ENCODE peak calls at places on chromosomes 11 and 22, in eight cellular contexts. One of them, this sample, is unnamed.

GRCh38 chr11:108788565-108789199 is 123.8 kb downstream of the DDX10 start:
- DNase-seq in GM06990: peak; percentile 13
- DNase-seq in ovary: no peak
- DNase-seq in GM20000: peak; percentile 11
- DNase-seq in kidney: no peak
- DNase-seq in GM12865: peak; percentile 38
- DNase-seq in GM10248: peak; percentile 24
- DNase-seq in astrocyte of the spinal cord: peak; percentile 50
- DNase-seq in this sample: no peak

GRCh38 chr11:11996321-11997174 is 11.9 kb downstream of the DKK3 start:
- DNase-seq in GM06990: no peak
- DNase-seq in ovary: no peak
- DNase-seq in GM20000: no peak
- DNase-seq in kidney: no peak
- DNase-seq in GM12865: no peak
- DNase-seq in GM10248: no peak
- DNase-seq in astrocyte of the spinal cord: no peak
- DNase-seq in this sample: no peak

GRCh38 chr11:124869856-124870387 is 4.7 kb downstream of the ROBO3 start:
- DNase-seq in GM06990: no peak
- DNase-seq in ovary: no peak
- DNase-seq in GM20000: no peak
- DNase-seq in kidney: peak; percentile 54
- DNase-seq in GM12865: no peak
- DNase-seq in GM10248: no peak
- DNase-seq in astrocyte of the spinal cord: no peak
- DNase-seq in this sample: no peak

GRCh38 chr11:87879118-87879517 is 296.1 kb downstream of the RAB38 start:
- DNase-seq in GM06990: no peak
- DNase-seq in ovary: no peak
- DNase-seq in GM20000: no peak
- DNase-seq in kidney: no peak
- DNase-seq in GM12865: no peak
- DNase-seq in GM10248: no peak
- DNase-seq in astrocyte of the spinal cord: no peak
- DNase-seq in this sample: no peak

GRCh38 chr22:33923660-33924246 is 3.5 kb upstream of the LARGE1 start:
- DNase-seq in GM06990: no peak
- DNase-seq in ovary: peak; percentile 68
- DNase-seq in GM20000: peak; percentile 69
- DNase-seq in kidney: no peak
- DNase-seq in GM12865: peak; percentile 87
- DNase-seq in GM10248: peak; percentile 55
- DNase-seq in astrocyte of the spinal cord: peak; percentile 61
- DNase-seq in this sample: peak; percentile 69

GRCh38 chr22:44191036-44191454 is 10.3 kb downstream of the PARVG start:
- DNase-seq in GM06990: peak; percentile 69
- DNase-seq in ovary: no peak
- DNase-seq in GM20000: peak; percentile 57
- DNase-seq in kidney: peak; percentile 33
- DNase-seq in GM12865: peak; percentile 57
- DNase-seq in GM10248: peak; percentile 63
- DNase-seq in astrocyte of the spinal cord: no peak
- DNase-seq in this sample: peak; percentile 72

GRCh38 chr11:17883946-17884345 is 128.9 kb downstream of the SERGEF start:
- DNase-seq in GM06990: no peak
- DNase-seq in ovary: no peak
- DNase-seq in GM20000: no peak
- DNase-seq in kidney: peak; percentile 66
- DNase-seq in GM12865: no peak
- DNase-seq in GM10248: no peak
- DNase-seq in astrocyte of the spinal cord: no peak
- DNase-seq in this sample: no peak

GRCh38 chr11:14549891-14550290 is 29.7 kb upstream of the PSMA1 start:
- DNase-seq in GM06990: no peak
- DNase-seq in ovary: no peak
- DNase-seq in GM20000: no peak
- DNase-seq in kidney: no peak
- DNase-seq in GM12865: no peak
- DNase-seq in GM10248: no peak
- DNase-seq in astrocyte of the spinal cord: no peak
- DNase-seq in this sample: no peak

GRCh38 chr11:67561971-67562560 is 21.5 kb upstream of the GSTP1 start:
- DNase-seq in GM06990: peak; percentile 66
- DNase-seq in ovary: no peak
- DNase-seq in GM20000: peak; percentile 76
- DNase-seq in kidney: no peak
- DNase-seq in GM12865: peak; percentile 88
- DNase-seq in GM10248: peak; percentile 77
- DNase-seq in astrocyte of the spinal cord: no peak
- DNase-seq in this sample: peak; percentile 79

GRCh38 chr11:18731949-18732821 is 6.2 kb upstream of the IGSF22 start:
- DNase-seq in GM06990: no peak
- DNase-seq in ovary: peak; percentile 73
- DNase-seq in GM20000: peak; percentile 83
- DNase-seq in kidney: no peak
- DNase-seq in GM12865: peak; percentile 62
- DNase-seq in GM10248: peak; percentile 75
- DNase-seq in astrocyte of the spinal cord: peak; percentile 37
- DNase-seq in this sample: peak; percentile 79

GRCh38 chr11:110565344-110565684 is 135.6 kb downstream of the FDX1 start:
- DNase-seq in GM06990: no peak
- DNase-seq in ovary: no peak
- DNase-seq in GM20000: no peak
- DNase-seq in kidney: no peak
- DNase-seq in GM12865: no peak
- DNase-seq in GM10248: no peak
- DNase-seq in astrocyte of the spinal cord: peak; percentile 6
- DNase-seq in this sample: no peak

GRCh38 chr22:23193882-23194281 is 13.6 kb downstream of the BCR start:
- DNase-seq in GM06990: no peak
- DNase-seq in ovary: no peak
- DNase-seq in GM20000: no peak
- DNase-seq in kidney: peak; percentile 57
- DNase-seq in GM12865: no peak
- DNase-seq in GM10248: no peak
- DNase-seq in astrocyte of the spinal cord: no peak
- DNase-seq in this sample: no peak

GRCh38 chr11:57323503-57324153 is 1.1 kb downstream of the TNKS1BP1 start:
- DNase-seq in GM06990: no peak
- DNase-seq in ovary: no peak
- DNase-seq in GM20000: no peak
- DNase-seq in kidney: no peak
- DNase-seq in GM12865: no peak
- DNase-seq in GM10248: no peak
- DNase-seq in astrocyte of the spinal cord: peak; percentile 29
- DNase-seq in this sample: no peak

GRCh38 chr11:77407613-77408012 is 66.3 kb downstream of the PAK1 start:
- DNase-seq in GM06990: no peak
- DNase-seq in ovary: no peak
- DNase-seq in GM20000: no peak
- DNase-seq in kidney: no peak
- DNase-seq in GM12865: no peak
- DNase-seq in GM10248: no peak
- DNase-seq in astrocyte of the spinal cord: peak; percentile 88
- DNase-seq in this sample: no peak

GRCh38 chr11:134041791-134042696 is 26.8 kb upstream of the JAM3 start:
- DNase-seq in GM06990: no peak
- DNase-seq in ovary: no peak
- DNase-seq in GM20000: no peak
- DNase-seq in kidney: peak; percentile 12
- DNase-seq in GM12865: no peak
- DNase-seq in GM10248: no peak
- DNase-seq in astrocyte of the spinal cord: no peak
- DNase-seq in this sample: no peak

GRCh38 chr11:131671764-131672163 is 301.3 kb downstream of the NTM start:
- DNase-seq in GM06990: no peak
- DNase-seq in ovary: no peak
- DNase-seq in GM20000: no peak
- DNase-seq in kidney: no peak
- DNase-seq in GM12865: no peak
- DNase-seq in GM10248: no peak
- DNase-seq in astrocyte of the spinal cord: no peak
- DNase-seq in this sample: no peak

GRCh38 chr11:93841446-93841845 is 9.0 kb downstream of the VSTM5 start:
- DNase-seq in GM06990: no peak
- DNase-seq in ovary: no peak
- DNase-seq in GM20000: no peak
- DNase-seq in kidney: no peak
- DNase-seq in GM12865: no peak
- DNase-seq in GM10248: no peak
- DNase-seq in astrocyte of the spinal cord: no peak
- DNase-seq in this sample: no peak

GRCh38 chr22:24153353-24153752 is 27.9 kb upstream of the SUSD2 start:
- DNase-seq in GM06990: no peak
- DNase-seq in ovary: no peak
- DNase-seq in GM20000: no peak
- DNase-seq in kidney: no peak
- DNase-seq in GM12865: peak; percentile 24
- DNase-seq in GM10248: no peak
- DNase-seq in astrocyte of the spinal cord: no peak
- DNase-seq in this sample: no peak

GRCh38 chr22:43990044-43990443 is 34.1 kb upstream of the PARVB start:
- DNase-seq in GM06990: no peak
- DNase-seq in ovary: no peak
- DNase-seq in GM20000: no peak
- DNase-seq in kidney: no peak
- DNase-seq in GM12865: no peak
- DNase-seq in GM10248: no peak
- DNase-seq in astrocyte of the spinal cord: no peak
- DNase-seq in this sample: no peak

GRCh38 chr22:39388261-39389011 is 11.1 kb upstream of the TAB1 start:
- DNase-seq in GM06990: peak; percentile 80
- DNase-seq in ovary: peak; percentile 92
- DNase-seq in GM20000: peak; percentile 78
- DNase-seq in kidney: peak; percentile 93
- DNase-seq in GM12865: peak; percentile 87
- DNase-seq in GM10248: peak; percentile 87
- DNase-seq in astrocyte of the spinal cord: peak; percentile 82
- DNase-seq in this sample: peak; percentile 90

GRCh38 chr11:71251761-71252433 is 480 bp downstream of the SHANK2 start:
- DNase-seq in GM06990: peak; percentile 55
- DNase-seq in ovary: no peak
- DNase-seq in GM20000: peak; percentile 78
- DNase-seq in kidney: no peak
- DNase-seq in GM12865: peak; percentile 23
- DNase-seq in GM10248: peak; percentile 48
- DNase-seq in astrocyte of the spinal cord: no peak
- DNase-seq in this sample: peak; percentile 64
- TF ChIP-seq CTCF in GM06990: no peak
- TF ChIP-seq CTCF in ovary: no peak
- TF ChIP-seq CTCF in GM20000: no peak
- TF ChIP-seq CTCF in kidney: peak; percentile 40
- TF ChIP-seq CTCF in GM12865: peak; percentile 21
- TF ChIP-seq CTCF in GM10248: peak; percentile 11
- TF ChIP-seq CTCF in astrocyte of the spinal cord: peak; percentile 37
- TF ChIP-seq CTCF in this sample: no peak

DNA sequence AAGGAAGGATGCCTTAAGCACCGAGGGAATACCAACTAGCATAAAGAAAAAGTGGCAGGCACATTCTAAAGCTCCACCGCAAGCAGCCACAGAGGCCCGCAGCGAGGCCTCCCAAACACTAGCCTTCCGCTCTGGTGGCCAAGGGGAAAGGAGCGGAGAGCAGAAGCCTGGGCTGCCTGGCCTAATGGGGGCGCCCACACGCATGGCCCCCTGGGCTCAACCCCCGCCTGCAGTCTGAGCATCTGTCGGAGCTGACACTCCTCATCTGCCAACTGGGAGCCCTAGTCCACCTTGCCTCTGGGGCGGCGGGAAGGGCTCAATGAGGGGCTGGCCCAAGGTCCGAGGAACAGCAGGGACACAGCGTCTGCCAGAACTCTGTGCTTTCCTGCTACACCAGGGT is 50.1 kb upstream of the WNT11 start:
- DNase-seq in GM06990: no peak
- DNase-seq in ovary: no peak
- DNase-seq in GM20000: no peak
- DNase-seq in kidney: peak; percentile 32
- DNase-seq in GM12865: no peak
- DNase-seq in GM10248: no peak
- DNase-seq in astrocyte of the spinal cord: no peak
- DNase-seq in this sample: no peak
- TF ChIP-seq CTCF in GM06990: no peak
- TF ChIP-seq CTCF in ovary: no peak
- TF ChIP-seq CTCF in GM20000: no peak
- TF ChIP-seq CTCF in kidney: no peak
- TF ChIP-seq CTCF in GM12865: no peak
- TF ChIP-seq CTCF in GM10248: no peak
- TF ChIP-seq CTCF in astrocyte of the spinal cord: no peak
- TF ChIP-seq CTCF in this sample: no peak

DNA sequence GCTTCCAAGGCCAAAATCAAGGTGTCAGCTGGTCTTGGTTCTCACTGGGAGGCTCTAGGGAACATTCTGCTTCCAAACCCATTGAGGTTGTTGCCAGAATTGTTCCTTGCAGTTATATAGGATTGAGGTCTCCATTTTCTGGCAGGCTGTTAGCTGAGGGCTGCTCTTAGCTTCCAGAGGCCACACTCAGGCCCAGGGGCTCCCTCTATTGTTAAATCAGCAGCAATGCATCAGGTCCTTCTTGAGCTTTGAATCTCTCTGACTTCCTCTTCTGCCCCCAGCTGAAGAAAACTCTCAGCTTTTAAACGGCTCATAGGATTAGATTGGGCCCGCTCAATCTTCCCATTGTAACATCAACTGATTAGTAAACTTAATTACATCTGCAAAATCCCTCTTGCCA is 39.3 kb upstream of the BSX start:
- DNase-seq in GM06990: no peak
- DNase-seq in ovary: no peak
- DNase-seq in GM20000: peak; percentile 73
- DNase-seq in kidney: no peak
- DNase-seq in GM12865: peak; percentile 68
- DNase-seq in GM10248: peak; percentile 77
- DNase-seq in astrocyte of the spinal cord: peak; percentile 45
- DNase-seq in this sample: peak; percentile 79
- TF ChIP-seq CTCF in GM06990: peak; percentile 79
- TF ChIP-seq CTCF in ovary: no peak
- TF ChIP-seq CTCF in GM20000: peak; percentile 50
- TF ChIP-seq CTCF in kidney: peak; percentile 45
- TF ChIP-seq CTCF in GM12865: peak; percentile 69
- TF ChIP-seq CTCF in GM10248: peak; percentile 71
- TF ChIP-seq CTCF in astrocyte of the spinal cord: peak; percentile 86
- TF ChIP-seq CTCF in this sample: peak; percentile 66

DNA sequence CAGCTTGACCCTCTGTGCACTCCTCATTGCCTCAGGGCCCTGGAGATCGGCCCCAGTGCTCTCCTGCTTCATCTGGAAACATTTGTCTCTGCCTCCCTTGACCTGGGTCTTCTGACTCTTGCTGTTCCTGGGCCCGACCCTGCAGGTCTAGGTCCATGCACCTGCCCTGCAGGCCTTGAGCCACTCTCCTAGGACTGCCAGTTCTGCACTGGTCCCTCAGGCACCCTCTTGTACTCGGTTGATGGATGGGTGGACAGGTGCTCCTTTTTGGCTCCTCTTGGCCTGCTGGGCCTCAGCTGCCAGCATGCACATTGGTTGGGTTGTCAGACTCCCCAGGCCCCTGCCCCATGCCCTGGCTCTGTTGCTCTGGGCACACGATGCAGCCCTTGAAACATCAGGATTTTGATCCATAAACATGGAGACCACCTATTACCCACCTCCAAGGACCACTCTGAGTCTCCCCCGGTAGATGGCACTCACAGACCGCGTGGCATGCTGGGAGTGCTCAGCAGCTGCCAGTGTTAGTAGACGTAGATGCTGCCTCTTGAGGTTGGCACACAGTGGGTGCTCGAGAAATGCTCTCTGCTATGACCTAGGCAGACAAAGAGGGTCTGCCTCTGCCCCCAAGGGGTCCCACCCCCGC is 20.2 kb upstream of the ACR start:
- DNase-seq in GM06990: no peak
- DNase-seq in ovary: no peak
- DNase-seq in GM20000: no peak
- DNase-seq in kidney: no peak
- DNase-seq in GM12865: no peak
- DNase-seq in GM10248: no peak
- DNase-seq in astrocyte of the spinal cord: no peak
- DNase-seq in this sample: no peak
- TF ChIP-seq CTCF in GM06990: no peak
- TF ChIP-seq CTCF in ovary: no peak
- TF ChIP-seq CTCF in GM20000: no peak
- TF ChIP-seq CTCF in kidney: no peak
- TF ChIP-seq CTCF in GM12865: no peak
- TF ChIP-seq CTCF in GM10248: no peak
- TF ChIP-seq CTCF in astrocyte of the spinal cord: no peak
- TF ChIP-seq CTCF in this sample: no peak